ENCODE peak calls at places on chromosome 6, in eight cellular contexts. X is left ventricle myocardium inferior, Q is H1, Z is stomach, E is lower lobe of right lung, P is right lobe of liver, M is heart left ventricle, Y is lung. O is an unnamed sample.

GRCh38 chr6:74551896-74552295 is 654.0 kb downstream of the COL12A1 start:
- DNase-seq in X (no peak), Q (no peak), Z (no peak), E (no peak), P (no peak), M (no peak), Y (no peak), O (no peak)

GRCh38 chr6:43943099-43943766 is 173.2 kb downstream of the VEGFA start:
- DNase-seq in X (no peak), Q (no peak), Z (no peak), E (no peak), P (no peak), M (no peak), Y (no peak), O (no peak)

GRCh38 chr6:8481727-8482126 is 46.4 kb upstream of the SLC35B3 start:
- DNase-seq in X (no peak), Q (no peak), Z (no peak), E (no peak), P (no peak), M (no peak), Y (no peak), O (peak; percentile 29)

GRCh38 chr6:56999049-56999448 is 44.1 kb downstream of the BEND6 start:
- DNase-seq in X (no peak), Q (no peak), Z (no peak), E (no peak), P (no peak), M (no peak), Y (no peak), O (no peak)

GRCh38 chr6:161010418-161010817 is 18.8 kb downstream of the MAP3K4 start:
- DNase-seq in X (no peak), Q (no peak), Z (no peak), E (no peak), P (no peak), M (no peak), Y (no peak), O (no peak)

GRCh38 chr6:169669889-169670288 is 31.9 kb downstream of the WDR27 start:
- DNase-seq in X (no peak), Q (no peak), Z (no peak), E (no peak), P (no peak), M (no peak), Y (no peak), O (no peak)

GRCh38 chr6:41894366-41895299 is 542 bp downstream of the USP49 start:
- DNase-seq in X (no peak), Q (no peak), Z (peak; percentile 27), E (no peak), P (no peak), M (no peak), Y (no peak), O (no peak)

GRCh38 chr6:63997217-63997616 is 361.6 kb downstream of the PHF3 start:
- DNase-seq in X (no peak), Q (no peak), Z (no peak), E (no peak), P (no peak), M (no peak), Y (no peak), O (no peak)

GRCh38 chr6:79034865-79035264 is 43.2 kb downstream of the PHIP start:
- DNase-seq in X (no peak), Q (no peak), Z (no peak), E (no peak), P (no peak), M (no peak), Y (no peak), O (no peak)

GRCh38 chr6:89258912-89259311 is 41.8 kb upstream of the GABRR1 start:
- DNase-seq in X (no peak), Q (no peak), Z (no peak), E (no peak), P (no peak), M (no peak), Y (no peak), O (no peak)

GRCh38 chr6:24910850-24911712 is 24.7 kb downstream of the RIPOR2 start:
- DNase-seq in X (peak; percentile 60), Q (no peak), Z (peak; percentile 61), E (peak; percentile 78), P (peak; percentile 52), M (peak; percentile 77), Y (peak; percentile 61), O (no peak)

GRCh38 chr6:126537437-126537836 is 197.5 kb downstream of the CENPW start:
- DNase-seq in X (no peak), Q (no peak), Z (no peak), E (no peak), P (no peak), M (no peak), Y (no peak), O (no peak)

GRCh38 chr6:167275001-167275400 is 16.1 kb upstream of the UNC93A start:
- DNase-seq in X (no peak), Q (peak; percentile 32), Z (no peak), E (no peak), P (no peak), M (no peak), Y (no peak), O (no peak)

GRCh38 chr6:167274270-167274669 is 16.8 kb upstream of the UNC93A start:
- DNase-seq in X (no peak), Q (peak; percentile 39), Z (no peak), E (no peak), P (no peak), M (no peak), Y (no peak), O (no peak)

GRCh38 chr6:167279766-167280440 is 11.2 kb upstream of the UNC93A start:
- DNase-seq in X (no peak), Q (no peak), Z (no peak), E (no peak), P (no peak), M (no peak), Y (no peak), O (no peak)

GRCh38 chr6:167275436-167275835 is 15.7 kb upstream of the UNC93A start:
- DNase-seq in X (no peak), Q (peak; percentile 35), Z (no peak), E (no peak), P (no peak), M (no peak), Y (no peak), O (no peak)

DNA sequence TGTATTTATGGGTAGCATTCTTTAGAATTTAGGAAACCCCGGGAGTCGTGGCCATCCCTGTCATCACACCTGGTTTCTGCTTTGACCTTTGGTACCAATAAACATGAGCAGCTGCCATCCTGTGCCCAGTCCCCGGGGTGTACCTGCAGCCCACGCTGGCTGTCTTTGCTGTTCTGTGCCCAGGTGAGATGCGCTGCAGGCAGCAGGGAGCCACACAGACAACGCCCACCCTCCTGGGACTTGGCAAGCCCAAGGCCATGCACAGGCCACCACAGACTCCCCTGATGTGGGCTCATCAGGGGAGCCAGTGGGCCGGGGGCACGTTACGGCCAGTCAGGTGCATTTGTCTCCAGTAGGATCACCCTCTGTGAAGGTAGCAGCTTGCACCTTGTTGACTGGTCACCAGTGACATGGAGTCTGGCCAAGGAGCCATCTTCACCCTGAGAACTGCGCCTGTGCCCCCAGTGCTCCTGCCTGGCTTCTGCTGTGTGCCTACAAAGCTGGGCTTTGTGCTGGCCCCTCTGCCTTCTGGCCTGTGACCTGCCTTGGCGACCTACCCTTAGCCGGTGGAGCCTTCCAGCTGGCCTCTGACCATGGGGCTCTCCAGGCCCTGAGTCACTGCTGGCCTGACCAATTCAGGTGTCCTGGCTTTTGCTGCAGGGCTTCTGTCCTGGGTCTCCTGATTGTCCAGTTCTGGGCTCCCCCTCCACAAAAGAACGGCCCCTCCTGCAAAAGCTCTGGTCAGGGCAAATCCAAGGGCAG is 14.2 kb upstream of the UNC93A start:
- DNase-seq in X (no peak), Q (no peak), Z (peak; percentile 18), E (no peak), P (peak; percentile 90), M (no peak), Y (no peak), O (no peak)
- H3K4me1 ChIP-seq in X (no peaks in the 10 kb centered on the region), Q (peaks cover 3% of the 10 kb centered on the region), Z (no peaks in the 10 kb centered on the region), E (no peaks in the 10 kb centered on the region), P (no peaks in the 10 kb centered on the region), M (no peaks in the 10 kb centered on the region), Y (no peaks in the 10 kb centered on the region), O (peaks cover 5% of the 10 kb centered on the region)

DNA sequence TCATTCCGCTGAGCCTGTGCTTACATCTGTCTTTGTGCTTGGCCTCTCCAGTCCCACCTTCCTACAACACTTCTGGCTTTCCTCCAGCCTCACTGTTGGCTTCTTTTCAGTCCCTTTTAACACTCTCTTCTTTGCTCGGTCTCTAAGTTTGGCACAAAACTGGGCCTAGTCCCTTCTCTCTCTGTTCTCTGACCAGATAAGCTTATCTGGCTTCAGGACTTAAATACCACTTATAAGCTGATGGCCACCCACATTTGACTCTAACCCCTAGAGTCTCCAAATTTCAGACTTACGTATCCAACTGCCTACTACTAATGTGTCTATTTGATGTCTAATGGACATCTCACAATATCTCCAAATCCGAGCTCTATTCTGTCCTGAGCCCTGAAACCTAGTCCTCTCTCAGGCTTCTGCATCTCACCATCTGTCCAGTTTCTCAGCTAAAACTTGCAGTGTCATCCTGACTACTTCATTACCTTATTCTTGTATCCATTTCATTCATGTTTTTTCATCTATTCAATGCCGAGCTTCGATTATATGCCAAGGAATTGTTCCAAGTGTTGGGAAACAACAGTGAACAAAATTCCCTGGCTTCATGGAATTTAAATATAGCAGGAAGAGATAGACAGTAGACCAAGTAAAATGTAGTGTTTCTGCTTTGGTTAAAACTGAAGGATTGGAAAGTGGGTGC is 40.1 kb downstream of the TBPL1 start:
- DNase-seq in X (no peak), Q (no peak), Z (no peak), E (no peak), P (no peak), M (no peak), Y (no peak), O (no peak)
- H3K27ac ChIP-seq in X (peak overlapping the region; percentile 61), Q (no peak overlapping the region), Z (no peak overlapping the region), E (no peak overlapping the region), P (no peak overlapping the region), M (no peak overlapping the region), Y (no peak overlapping the region), O (no peak overlapping the region)

GRCh38 chr6:109351231-109352132 is 30.8 kb downstream of the CD164 start:
- DNase-seq in X (no peak), Q (no peak), Z (no peak), E (no peak), P (no peak), M (no peak), Y (no peak), O (no peak)
- H3K4me3 ChIP-seq in X (no peak overlapping the region), Q (no peak overlapping the region), Z (no peak overlapping the region), E (no peak overlapping the region), P (no peak overlapping the region), M (no peak overlapping the region), Y (no peak overlapping the region), O (no peak overlapping the region)

GRCh38 chr6:75611011-75611701 is 9.5 kb downstream of the SENP6 start:
- DNase-seq in X (no peak), Q (no peak), Z (no peak), E (no peak), P (no peak), M (no peak), Y (no peak), O (no peak)

GRCh38 chr6:75611702-75612375 is 10.2 kb downstream of the SENP6 start:
- DNase-seq in X (no peak), Q (no peak), Z (no peak), E (no peak), P (no peak), M (no peak), Y (no peak), O (no peak)

GRCh38 chr6:75612921-75613534 is 11.3 kb downstream of the SENP6 start:
- DNase-seq in X (no peak), Q (no peak), Z (no peak), E (no peak), P (no peak), M (no peak), Y (no peak), O (no peak)

GRCh38 chr6:75609639-75610590 is 8.2 kb downstream of the SENP6 start:
- DNase-seq in X (no peak), Q (no peak), Z (no peak), E (no peak), P (no peak), M (no peak), Y (no peak), O (no peak)

GRCh38 chr6:75612434-75612833 is 10.8 kb downstream of the SENP6 start:
- DNase-seq in X (no peak), Q (no peak), Z (no peak), E (no peak), P (no peak), M (no peak), Y (no peak), O (no peak)
- H3K4me1 ChIP-seq in X (peaks cover 97% of the 10 kb centered on the region), Q (peaks cover 10% of the 10 kb centered on the region), Z (peaks cover 97% of the 10 kb centered on the region), E (peaks cover 79% of the 10 kb centered on the region), P (no peaks in the 10 kb centered on the region), M (peaks cover 84% of the 10 kb centered on the region), Y (peaks cover 34% of the 10 kb centered on the region), O (no peaks in the 10 kb centered on the region)

O was measured in iPS DF 6.9.